ENCODE peak calls at places on chromosomes 16 and 17, in eight cellular contexts. J is neural progenitor cell, T is GM23338, I is fibroblast of lung, P is ascending aorta, G is cardiac muscle cell, U is lung, N is hepatocyte. W is an unnamed sample. For H3K36me3, the result is how much of the 10 kb centered on the place peaks cover.

GRCh38 chr17:7887482-7888183 is 956 bp upstream of the CHD3 start:
- DNase-seq in G (peak), N (peak), P (peak), I (peak), U (peak), T (peak), J (peak), W (peak)

GRCh38 chr16:85306071-85306792 is 194.0 kb upstream of the CIBAR2 start:
- DNase-seq in J (peak), G (peak), I (peak), N (peak), P (peak), U (peak), T (no peak), W (peak)

GRCh38 chr17:75854111-75854748 is 905 bp downstream of the WBP2 start:
- DNase-seq in I (peak), P (peak), N (peak), J (peak), T (no peak), G (peak), U (no peak), W (no peak)

GRCh38 chr17:63185420-63185819 is 219.4 kb downstream of the TANC2 start:
- DNase-seq in G (no peak), J (no peak), T (no peak), P (no peak), U (no peak), I (no peak), N (no peak), W (no peak)

GRCh38 chr17:489758-490329 is 137.2 kb upstream of the RPH3AL start:
- DNase-seq in N (peak), J (peak), G (peak), U (peak), P (peak), I (peak), T (peak), W (no peak)

GRCh38 chr16:84308120-84308519 is 13.4 kb downstream of the WFDC1 start:
- DNase-seq in J (peak), N (peak), P (no peak), G (peak), U (no peak), T (peak), I (no peak), W (no peak)

GRCh38 chr16:17275989-17276530 is 194.7 kb downstream of the XYLT1 start:
- DNase-seq in G (no peak), J (no peak), T (no peak), I (no peak), N (no peak), P (no peak), U (no peak), W (no peak)

GRCh38 chr17:58313815-58314705 is 14.5 kb downstream of the TSPOAP1 start:
- DNase-seq in T (no peak), I (no peak), P (peak), U (no peak), G (no peak), N (peak), J (no peak), W (no peak)

GRCh38 chr17:38741853-38742421 is 6.2 kb downstream of the PCGF2 start:
- DNase-seq in P (no peak), I (no peak), U (no peak), N (peak), T (no peak), J (no peak), G (peak), W (no peak)

GRCh38 chr16:79887541-79888540 is 287.3 kb upstream of the MAF start:
- DNase-seq in U (no peak), J (no peak), I (no peak), T (no peak), P (no peak), G (no peak), N (no peak), W (no peak)

GRCh38 chr17:76240461-76241204 is at the start of gene RNF157:
- DNase-seq in I (peak), G (peak), U (no peak), T (peak), J (peak), N (peak), P (peak), W (no peak)

GRCh38 chr17:2926019-2926650 is 129.9 kb downstream of the RAP1GAP2 start:
- DNase-seq in I (peak), U (no peak), J (no peak), P (no peak), G (no peak), N (no peak), T (no peak), W (peak)

GRCh38 chr17:57357392-57357784 is 101.1 kb downstream of the MSI2 start:
- DNase-seq in I (peak), U (peak), P (peak), N (peak), T (no peak), G (no peak), J (no peak), W (no peak)

GRCh38 chr17:82933911-82934310 is 94.1 kb upstream of the ZNF750 start:
- DNase-seq in N (no peak), G (no peak), J (no peak), U (no peak), T (peak), P (peak), I (no peak), W (no peak)

GRCh38 chr16:89598199-89598598 is 15.2 kb upstream of the DPEP1 start:
- DNase-seq in P (no peak), J (no peak), G (peak), N (no peak), U (no peak), T (peak), I (no peak), W (no peak)

GRCh38 chr17:15231851-15232516 is 33.1 kb downstream of the PMP22 start:
- DNase-seq in J (no peak), G (no peak), T (no peak), N (no peak), U (no peak), P (no peak), I (no peak), W (no peak)

GRCh38 chr16:72894291-72895151 is 153.4 kb downstream of the ZFHX3 start:
- DNase-seq in T (no peak), U (no peak), N (no peak), P (no peak), I (peak), J (peak), G (peak), W (no peak)

GRCh38 chr17:80737106-80738019 is 192.7 kb downstream of the RPTOR start:
- DNase-seq in U (no peak), T (peak), J (no peak), P (no peak), N (no peak), I (no peak), G (no peak), W (no peak)

GRCh38 chr16:88298166-88298881 is 84.4 kb upstream of the ZNF469 start:
- DNase-seq in N (no peak), G (peak), P (peak), T (no peak), U (no peak), J (no peak), I (peak), W (no peak)

GRCh38 chr17:37100231-37100630 is 151.5 kb downstream of the AATF start:
- DNase-seq in I (peak), N (no peak), P (no peak), G (peak), J (no peak), T (no peak), U (no peak), W (no peak)

GRCh38 chr16:9978160-9978725 is 204.0 kb downstream of the GRIN2A start:
- DNase-seq in T (no peak), G (no peak), P (no peak), J (no peak), I (no peak), U (no peak), N (no peak), W (no peak)

GRCh38 chr16:56420613-56421012 is 4.7 kb downstream of the AMFR start:
- DNase-seq in I (no peak), G (no peak), J (no peak), P (no peak), N (no peak), T (no peak), U (no peak), W (no peak)

GRCh38 chr17:2889256-2889655 is 93.0 kb downstream of the RAP1GAP2 start:
- DNase-seq in G (no peak), U (no peak), P (no peak), T (no peak), I (no peak), N (no peak), J (no peak), W (no peak)

GRCh38 chr16:84827897-84828296 is 8.1 kb downstream of the CRISPLD2 start:
- DNase-seq in N (no peak), G (no peak), I (no peak), P (no peak), T (no peak), U (no peak), J (no peak), W (no peak)

GRCh38 chr16:68889508-68890150 is 46.3 kb downstream of the TANGO6 start:
- DNase-seq in G (no peak), J (no peak), P (no peak), I (no peak), T (no peak), N (no peak), U (no peak), W (no peak)

GRCh38 chr17:57999010-57999495 is 8.0 kb downstream of the SRSF1 start:
- DNase-seq in P (no peak), T (no peak), U (no peak), G (no peak), N (no peak), I (no peak), J (no peak), W (no peak)

GRCh38 chr16:73040136-73040535 is 7.8 kb downstream of the ZFHX3 start:
- DNase-seq in I (no peak), U (no peak), T (peak), J (peak), N (no peak), P (no peak), G (no peak), W (no peak)

GRCh38 chr17:64202683-64203430 is 60.2 kb downstream of the TEX2 start:
- DNase-seq in T (no peak), N (no peak), J (peak), I (peak), P (no peak), U (no peak), G (peak), W (no peak)

GRCh38 chr17:78971764-78972506 is 7.8 kb downstream of the LGALS3BP start:
- DNase-seq in U (no peak), I (no peak), P (no peak), J (no peak), N (no peak), T (no peak), G (no peak), W (no peak)

GRCh38 chr17:2064980-2065785 is 10.3 kb downstream of the HIC1 start:
- DNase-seq in P (no peak), N (no peak), G (peak), U (no peak), I (peak), J (peak), T (peak), W (no peak)

GRCh38 chr16:1335996-1336395 is 2.6 kb downstream of the BAIAP3 start:
- DNase-seq in N (no peak), J (peak), I (no peak), P (no peak), U (no peak), G (no peak), T (peak), W (no peak)
- TF ChIP-seq CTCF in N (no peak), J (peak), I (no peak), P (no peak), U (no peak), G (no peak), T (no peak), W (no peak)

GRCh38 chr16:22366889-22367288 is 7.5 kb downstream of the CDR2 start:
- DNase-seq in T (no peak), G (no peak), N (no peak), P (no peak), J (no peak), U (no peak), I (no peak), W (no peak)

GRCh38 chr16:22366371-22366770 is 8.0 kb downstream of the CDR2 start:
- DNase-seq in T (no peak), P (no peak), U (no peak), N (no peak), G (no peak), J (no peak), I (no peak), W (no peak)

GRCh38 chr16:22370038-22370541 is 4.3 kb downstream of the CDR2 start:
- DNase-seq in T (no peak), G (peak), N (no peak), U (no peak), I (peak), P (no peak), J (no peak), W (no peak)

GRCh38 chr16:22372882-22373661 is 1.3 kb downstream of the CDR2 start:
- DNase-seq in P (no peak), G (no peak), J (peak), N (no peak), I (no peak), T (no peak), U (no peak), W (no peak)

DNA sequence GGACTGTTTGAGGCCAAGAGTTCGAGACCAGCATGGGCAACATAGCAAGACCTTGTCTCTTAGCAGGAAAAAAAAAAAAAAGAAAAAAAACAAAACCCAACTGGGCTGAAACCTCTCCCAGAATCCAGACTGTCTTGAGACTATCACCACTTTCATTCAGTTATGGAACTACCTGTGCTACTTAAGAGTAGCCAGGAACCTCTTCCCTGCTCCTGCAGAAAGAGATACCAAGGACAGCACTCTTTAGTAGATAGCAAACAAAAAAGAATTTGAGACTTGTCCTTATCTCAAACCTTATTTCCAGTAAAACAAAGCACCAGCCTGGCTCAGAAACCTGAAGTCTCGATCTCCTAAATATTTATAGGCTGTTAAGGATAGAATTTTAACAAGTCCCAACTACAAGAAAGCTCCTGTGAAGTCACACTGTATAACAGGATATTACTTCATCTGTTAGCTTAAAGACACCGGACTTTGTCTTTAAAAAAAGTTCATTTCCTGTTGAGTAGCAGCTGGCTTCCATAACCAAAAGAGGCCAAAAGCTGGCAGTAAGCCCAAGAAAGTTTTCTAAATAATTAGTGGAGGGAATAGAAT is 5.1 kb downstream of the CDR2 start:
- DNase-seq in T (no peak), J (no peak), N (peak), G (peak), P (no peak), I (peak), U (no peak), W (no peak)
- H3K4me3 ChIP-seq in T (no peak), J (no peak), N (no peak), G (no peak), P (no peak), I (no peak), U (no peak), W (no peak)

GRCh38 chr17:77482375-77483127 is 341.8 kb downstream of the SEC14L1 start:
- DNase-seq in P (no peak), U (no peak), G (no peak), N (no peak), T (no peak), I (no peak), J (no peak), W (no peak)

GRCh38 chr17:77484096-77484495 is 343.3 kb downstream of the SEC14L1 start:
- DNase-seq in G (no peak), I (no peak), T (no peak), N (no peak), P (no peak), J (no peak), U (no peak), W (no peak)

GRCh38 chr17:77481476-77482374 is 341.0 kb downstream of the SEC14L1 start:
- DNase-seq in T (no peak), U (no peak), G (no peak), I (no peak), P (no peak), N (no peak), J (no peak), W (no peak)

GRCh38 chr17:77485089-77485833 is 344.5 kb downstream of the SEC14L1 start:
- DNase-seq in U (no peak), I (no peak), J (no peak), T (no peak), N (no peak), P (no peak), G (no peak), W (no peak)

GRCh38 chr17:77483128-77483598 is 342.4 kb downstream of the SEC14L1 start:
- DNase-seq in I (no peak), P (no peak), N (no peak), T (no peak), U (no peak), J (no peak), G (no peak), W (no peak)
- H3K36me3 ChIP-seq in I (under half), P (under half), N (under half), T (under half), U (under half), J (under half), G (under half), W (under half)

GRCh38 chr16:65661451-65661850 is 539.6 kb upstream of the CDH11 start:
- DNase-seq in J (no peak), P (no peak), T (no peak), N (no peak), I (no peak), U (no peak), G (no peak), W (no peak)

GRCh38 chr16:65666132-65666869 is 544.4 kb upstream of the CDH11 start:
- DNase-seq in N (peak), T (peak), U (no peak), G (no peak), J (peak), I (peak), P (no peak), W (no peak)

GRCh38 chr16:65663774-65664173 is 541.9 kb upstream of the CDH11 start:
- DNase-seq in J (no peak), U (no peak), G (no peak), P (no peak), I (peak), T (no peak), N (no peak), W (no peak)

GRCh38 chr16:65662236-65662635 is 540.4 kb upstream of the CDH11 start:
- DNase-seq in I (no peak), U (no peak), N (no peak), G (no peak), T (no peak), J (no peak), P (no peak), W (no peak)

DNA sequence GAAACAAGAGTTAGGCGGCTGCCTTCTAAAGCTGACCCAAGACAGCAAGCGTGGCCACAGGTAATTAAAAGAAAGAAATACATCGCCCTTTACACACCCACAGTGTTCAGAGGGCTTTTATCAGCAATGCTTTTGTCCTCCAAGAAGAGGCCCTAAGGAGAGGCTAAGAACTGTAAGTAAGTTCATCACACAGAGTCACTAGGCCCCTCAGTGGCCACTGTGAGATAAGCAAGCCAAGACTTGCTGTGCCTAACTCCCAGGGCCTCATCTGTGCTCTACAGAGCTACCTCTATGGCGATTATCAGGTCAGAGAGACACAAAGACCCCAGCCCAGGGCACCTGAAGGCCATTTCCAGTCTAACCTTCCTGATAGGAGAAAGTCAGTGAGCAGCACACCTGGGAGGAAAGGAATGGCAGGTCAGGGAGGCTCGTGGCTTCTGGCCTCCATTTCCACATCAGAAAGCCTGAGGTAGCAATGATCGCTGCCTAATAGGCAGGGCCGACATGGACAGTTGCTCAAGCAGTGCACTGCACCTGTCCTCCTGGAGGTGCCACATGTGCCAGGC is 545.2 kb upstream of the CDH11 start:
- DNase-seq in I (peak), U (no peak), G (peak), T (peak), J (peak), N (peak), P (no peak), W (no peak)
- TF ChIP-seq CTCF in I (no peak), U (no peak), G (peak), T (no peak), J (peak), N (peak), P (no peak), W (peak)

W was measured in kidney epithelial cell.